ENCODE peak calls at places on chromosomes 4 and X, in nine cellular contexts. One of them, this sample, is unnamed. For H3K9me3, the result is how much of the 10 kb centered on the place peaks cover.

GRCh38 chr4:57607616-57608150 is 497.5 kb upstream of the IGFBP7 start:
- DNase-seq in mucosa of descending colon: no peak
- DNase-seq in fibroblast of lung: no peak
- DNase-seq in PC-3: peak
- DNase-seq in esophagus muscularis mucosa: no peak
- DNase-seq in HCT116: no peak
- DNase-seq in sigmoid colon: no peak
- DNase-seq in breast epithelium: no peak
- DNase-seq in mammary epithelial cell: no peak
- DNase-seq in this sample: no peak

GRCh38 chrX:48864210-48864609 is 28.8 kb upstream of the PCSK1N start:
- DNase-seq in PC-3: peak
- DNase-seq in sigmoid colon: no peak
- DNase-seq in mucosa of descending colon: peak
- DNase-seq in HCT116: no peak
- DNase-seq in esophagus muscularis mucosa: no peak
- DNase-seq in fibroblast of lung: peak
- DNase-seq in mammary epithelial cell: peak
- DNase-seq in breast epithelium: no peak
- DNase-seq in this sample: no peak

GRCh38 chrX:129823115-129823514 is 20.6 kb downstream of the ZDHHC9 start:
- DNase-seq in PC-3: peak
- DNase-seq in mammary epithelial cell: peak
- DNase-seq in breast epithelium: no peak
- DNase-seq in sigmoid colon: no peak
- DNase-seq in mucosa of descending colon: peak
- DNase-seq in esophagus muscularis mucosa: no peak
- DNase-seq in HCT116: no peak
- DNase-seq in fibroblast of lung: peak
- DNase-seq in this sample: peak

GRCh38 chr4:36281384-36282106 is at the start of gene DTHD1:
- DNase-seq in esophagus muscularis mucosa: no peak
- DNase-seq in fibroblast of lung: no peak
- DNase-seq in mucosa of descending colon: no peak
- DNase-seq in PC-3: peak
- DNase-seq in sigmoid colon: no peak
- DNase-seq in HCT116: no peak
- DNase-seq in mammary epithelial cell: peak
- DNase-seq in breast epithelium: no peak
- DNase-seq in this sample: no peak

GRCh38 chr4:77473509-77473908 is 132.1 kb upstream of the CXCL13 start:
- DNase-seq in mammary epithelial cell: no peak
- DNase-seq in sigmoid colon: no peak
- DNase-seq in HCT116: peak
- DNase-seq in breast epithelium: no peak
- DNase-seq in mucosa of descending colon: peak
- DNase-seq in esophagus muscularis mucosa: no peak
- DNase-seq in fibroblast of lung: peak
- DNase-seq in PC-3: peak
- DNase-seq in this sample: no peak

GRCh38 chr4:41644288-41644914 is 104.1 kb downstream of the PHOX2B start:
- DNase-seq in sigmoid colon: peak
- DNase-seq in fibroblast of lung: peak
- DNase-seq in mucosa of descending colon: peak
- DNase-seq in HCT116: no peak
- DNase-seq in esophagus muscularis mucosa: peak
- DNase-seq in mammary epithelial cell: no peak
- DNase-seq in PC-3: no peak
- DNase-seq in breast epithelium: no peak
- DNase-seq in this sample: no peak

GRCh38 chrX:10754445-10754844 is 134.1 kb upstream of the MID1 start:
- DNase-seq in HCT116: no peak
- DNase-seq in mammary epithelial cell: no peak
- DNase-seq in mucosa of descending colon: no peak
- DNase-seq in sigmoid colon: no peak
- DNase-seq in breast epithelium: no peak
- DNase-seq in esophagus muscularis mucosa: no peak
- DNase-seq in PC-3: no peak
- DNase-seq in fibroblast of lung: no peak
- DNase-seq in this sample: no peak

GRCh38 chr4:54882616-54883015 is 224.9 kb downstream of the KIT start:
- DNase-seq in mammary epithelial cell: no peak
- DNase-seq in esophagus muscularis mucosa: no peak
- DNase-seq in fibroblast of lung: no peak
- DNase-seq in mucosa of descending colon: no peak
- DNase-seq in breast epithelium: no peak
- DNase-seq in HCT116: no peak
- DNase-seq in sigmoid colon: no peak
- DNase-seq in PC-3: no peak
- DNase-seq in this sample: no peak

GRCh38 chr4:102008711-102009110 is 218.2 kb downstream of the BANK1 start:
- DNase-seq in mucosa of descending colon: no peak
- DNase-seq in HCT116: no peak
- DNase-seq in sigmoid colon: no peak
- DNase-seq in fibroblast of lung: peak
- DNase-seq in breast epithelium: no peak
- DNase-seq in mammary epithelial cell: no peak
- DNase-seq in esophagus muscularis mucosa: no peak
- DNase-seq in PC-3: no peak
- DNase-seq in this sample: no peak

GRCh38 chrX:143940119-143940518 is 56.2 kb downstream of the UBE2NL start:
- DNase-seq in HCT116: no peak
- DNase-seq in breast epithelium: no peak
- DNase-seq in mammary epithelial cell: no peak
- DNase-seq in mucosa of descending colon: no peak
- DNase-seq in fibroblast of lung: no peak
- DNase-seq in PC-3: no peak
- DNase-seq in sigmoid colon: no peak
- DNase-seq in esophagus muscularis mucosa: no peak
- DNase-seq in this sample: no peak

GRCh38 chrX:143934542-143934941 is 50.7 kb downstream of the UBE2NL start:
- DNase-seq in HCT116: no peak
- DNase-seq in breast epithelium: no peak
- DNase-seq in mammary epithelial cell: no peak
- DNase-seq in mucosa of descending colon: no peak
- DNase-seq in PC-3: no peak
- DNase-seq in esophagus muscularis mucosa: no peak
- DNase-seq in fibroblast of lung: no peak
- DNase-seq in sigmoid colon: no peak
- DNase-seq in this sample: no peak
- H3K9me3 ChIP-seq in HCT116: under half
- H3K9me3 ChIP-seq in breast epithelium: under half
- H3K9me3 ChIP-seq in mammary epithelial cell: under half
- H3K9me3 ChIP-seq in mucosa of descending colon: under half
- H3K9me3 ChIP-seq in PC-3: under half
- H3K9me3 ChIP-seq in esophagus muscularis mucosa: under half
- H3K9me3 ChIP-seq in fibroblast of lung: under half
- H3K9me3 ChIP-seq in sigmoid colon: under half
- H3K9me3 ChIP-seq in this sample: under half

DNA sequence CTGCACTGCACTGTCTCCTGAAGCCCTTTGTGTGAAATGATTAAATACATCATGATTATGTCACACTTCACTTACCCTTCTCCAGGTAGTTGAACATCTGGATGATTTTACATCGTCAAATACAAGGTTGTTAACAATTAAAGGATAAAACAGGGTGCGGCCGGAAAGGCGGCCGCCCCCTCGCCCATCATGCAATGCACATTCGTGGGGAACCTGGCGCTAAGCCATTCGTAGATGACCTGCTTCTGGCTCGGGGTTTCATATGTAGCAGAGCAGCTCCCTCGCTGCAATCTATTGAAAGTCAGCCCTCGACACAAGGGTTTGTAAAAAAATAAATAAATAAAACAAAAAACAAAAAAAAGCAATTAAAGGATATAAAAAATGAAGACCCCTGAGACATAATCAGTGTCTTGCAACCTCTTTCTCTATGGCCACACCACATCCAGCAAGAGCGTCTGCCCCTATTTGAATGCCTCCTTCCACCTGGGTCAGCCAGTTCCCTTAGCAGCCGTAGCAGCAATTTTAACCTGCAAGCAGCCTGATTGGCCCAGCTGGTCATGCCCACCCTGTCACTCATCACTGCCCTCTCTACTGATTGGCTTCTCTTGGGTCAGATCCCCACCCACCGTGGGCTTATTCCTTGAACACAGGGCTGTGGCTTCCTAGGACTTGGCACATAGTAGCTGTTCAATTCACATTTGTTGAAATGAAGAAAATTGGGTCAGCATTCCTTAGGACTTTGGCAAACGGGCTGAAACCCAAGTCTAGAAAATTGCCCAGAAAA is 147.8 kb upstream of the PSAPL1 start:
- DNase-seq in mucosa of descending colon: no peak
- DNase-seq in fibroblast of lung: no peak
- DNase-seq in mammary epithelial cell: no peak
- DNase-seq in breast epithelium: no peak
- DNase-seq in PC-3: no peak
- DNase-seq in sigmoid colon: no peak
- DNase-seq in esophagus muscularis mucosa: no peak
- DNase-seq in HCT116: no peak
- DNase-seq in this sample: no peak
- H3K9me3 ChIP-seq in mucosa of descending colon: under half
- H3K9me3 ChIP-seq in fibroblast of lung: under half
- H3K9me3 ChIP-seq in mammary epithelial cell: under half
- H3K9me3 ChIP-seq in breast epithelium: under half
- H3K9me3 ChIP-seq in PC-3: under half
- H3K9me3 ChIP-seq in sigmoid colon: under half
- H3K9me3 ChIP-seq in esophagus muscularis mucosa: under half
- H3K9me3 ChIP-seq in HCT116: under half
- H3K9me3 ChIP-seq in this sample: under half

DNA sequence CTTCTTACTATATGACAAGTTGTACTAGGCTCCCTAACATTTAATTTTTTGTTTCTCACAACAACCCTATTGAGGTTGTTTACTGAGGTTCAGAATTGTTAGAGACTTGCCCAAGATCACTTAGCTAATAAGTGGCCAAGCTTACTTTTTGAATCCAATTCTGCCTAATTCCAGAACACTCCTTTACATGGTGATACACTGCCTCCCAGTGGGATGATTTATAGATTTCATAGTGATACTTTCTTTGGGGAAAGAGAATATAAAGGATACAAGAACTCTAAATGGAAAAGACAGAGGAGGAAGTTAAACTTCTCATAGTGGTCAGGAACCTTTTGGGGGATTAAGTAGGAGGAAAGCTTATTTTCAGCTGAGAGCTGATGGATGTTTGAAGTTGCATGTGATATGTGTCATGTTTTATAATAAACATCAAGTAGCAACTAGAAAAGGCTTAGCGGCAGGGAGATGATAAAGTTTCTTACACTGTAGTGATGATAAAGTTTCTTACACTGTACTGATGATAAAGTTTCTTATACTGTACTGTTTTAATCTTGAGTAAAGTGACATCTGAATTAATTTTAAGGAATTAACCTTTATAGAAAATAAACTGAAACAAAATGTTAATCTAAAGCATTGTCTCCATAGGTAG is 15.3 kb downstream of the STAG2 start:
- DNase-seq in mammary epithelial cell: peak
- DNase-seq in PC-3: peak
- DNase-seq in mucosa of descending colon: no peak
- DNase-seq in esophagus muscularis mucosa: no peak
- DNase-seq in fibroblast of lung: peak
- DNase-seq in breast epithelium: no peak
- DNase-seq in sigmoid colon: no peak
- DNase-seq in HCT116: no peak
- DNase-seq in this sample: no peak
- H3K9me3 ChIP-seq in mammary epithelial cell: under half
- H3K9me3 ChIP-seq in PC-3: under half
- H3K9me3 ChIP-seq in mucosa of descending colon: under half
- H3K9me3 ChIP-seq in esophagus muscularis mucosa: under half
- H3K9me3 ChIP-seq in fibroblast of lung: under half
- H3K9me3 ChIP-seq in breast epithelium: under half
- H3K9me3 ChIP-seq in sigmoid colon: under half
- H3K9me3 ChIP-seq in HCT116: under half
- H3K9me3 ChIP-seq in this sample: under half

DNA sequence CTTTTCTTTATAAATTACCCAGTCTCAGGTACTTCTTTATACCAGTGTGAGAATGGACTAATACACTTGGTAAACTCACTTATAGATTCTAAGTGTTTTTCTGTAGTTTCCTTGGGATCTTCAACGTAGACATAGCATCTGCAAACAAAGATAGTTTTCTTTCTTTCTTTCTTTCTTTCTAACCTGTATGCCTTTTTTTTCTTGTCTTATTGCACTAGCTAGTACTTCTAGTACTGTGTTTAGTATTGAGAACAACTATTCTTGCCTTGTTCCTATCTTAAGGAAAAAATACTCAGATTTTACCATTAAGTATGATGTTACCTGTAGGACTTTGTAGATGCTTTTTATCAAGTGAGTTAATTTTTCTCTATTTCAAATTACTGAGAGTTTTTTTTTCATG is 102.2 kb downstream of the EDA start:
- DNase-seq in mucosa of descending colon: no peak
- DNase-seq in fibroblast of lung: no peak
- DNase-seq in HCT116: no peak
- DNase-seq in PC-3: no peak
- DNase-seq in esophagus muscularis mucosa: no peak
- DNase-seq in sigmoid colon: no peak
- DNase-seq in breast epithelium: no peak
- DNase-seq in mammary epithelial cell: no peak
- DNase-seq in this sample: no peak
- H3K9me3 ChIP-seq in mucosa of descending colon: under half
- H3K9me3 ChIP-seq in fibroblast of lung: under half
- H3K9me3 ChIP-seq in HCT116: under half
- H3K9me3 ChIP-seq in PC-3: under half
- H3K9me3 ChIP-seq in esophagus muscularis mucosa: under half
- H3K9me3 ChIP-seq in sigmoid colon: under half
- H3K9me3 ChIP-seq in breast epithelium: under half
- H3K9me3 ChIP-seq in mammary epithelial cell: under half
- H3K9me3 ChIP-seq in this sample: under half

DNA sequence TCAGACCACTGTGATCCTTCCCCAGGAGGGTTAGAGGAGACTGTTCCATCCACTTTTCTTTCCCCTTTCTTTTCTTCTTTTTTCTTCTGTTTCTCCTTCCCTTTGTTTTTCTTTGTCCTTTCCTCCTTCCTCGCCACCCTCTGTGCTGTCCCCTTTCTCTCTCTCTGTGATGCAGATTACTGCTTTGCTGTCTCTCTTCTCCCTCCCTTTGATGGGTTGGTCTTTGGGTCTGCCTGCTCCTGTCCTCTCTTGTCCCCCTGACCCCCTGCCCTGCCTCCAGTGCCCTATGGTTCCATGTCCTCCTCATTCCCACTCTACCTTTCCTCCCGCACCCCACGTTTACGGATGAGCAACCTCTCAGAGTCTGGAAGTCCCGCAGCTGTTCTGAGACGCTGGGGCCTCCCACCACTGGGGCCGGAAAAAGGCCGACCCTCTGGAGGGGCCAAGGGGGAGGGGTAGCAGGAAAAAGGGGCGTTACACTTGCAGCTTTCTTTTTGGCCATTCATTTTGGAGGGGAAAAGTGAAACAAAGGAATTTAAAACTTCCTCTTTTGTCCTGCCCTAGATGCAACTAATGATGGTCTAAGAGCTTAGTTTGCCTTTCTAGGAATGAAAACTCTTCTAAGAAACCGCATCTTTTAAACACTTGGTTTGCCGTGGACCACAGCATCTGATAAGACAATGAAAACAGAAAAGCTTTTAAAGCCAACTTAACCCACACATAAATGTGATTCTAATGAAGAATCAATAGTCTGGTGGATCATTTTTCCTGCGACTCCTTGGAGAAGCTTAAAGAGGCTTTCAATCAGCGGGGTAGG is 24.5 kb upstream of the TSR2 start:
- DNase-seq in esophagus muscularis mucosa: no peak
- DNase-seq in HCT116: no peak
- DNase-seq in mucosa of descending colon: no peak
- DNase-seq in PC-3: no peak
- DNase-seq in sigmoid colon: no peak
- DNase-seq in fibroblast of lung: peak
- DNase-seq in mammary epithelial cell: no peak
- DNase-seq in breast epithelium: no peak
- DNase-seq in this sample: no peak
- H3K9me3 ChIP-seq in esophagus muscularis mucosa: under half
- H3K9me3 ChIP-seq in HCT116: under half
- H3K9me3 ChIP-seq in mucosa of descending colon: under half
- H3K9me3 ChIP-seq in PC-3: under half
- H3K9me3 ChIP-seq in sigmoid colon: under half
- H3K9me3 ChIP-seq in fibroblast of lung: under half
- H3K9me3 ChIP-seq in mammary epithelial cell: under half
- H3K9me3 ChIP-seq in breast epithelium: under half
- H3K9me3 ChIP-seq in this sample: under half